ENCODE peak calls at places on chromosomes 3 and 15, in eight cellular contexts. B is endothelial cell of umbilical vein, Y is A549, L is suprapubic skin, T is substantia nigra, K is IMR-90, F is SJSA1, M is heart right ventricle. Q is an unnamed sample.

GRCh38 chr15:96494530-96494929 is 164.0 kb downstream of the NR2F2 start:
- DNase-seq in B (no peak), Y (no peak), L (no peak), T (no peak), K (no peak), F (no peak), M (no peak), Q (no peak)

GRCh38 chr3:12984023-12984823 is 89.0 kb downstream of the IQSEC1 start:
- DNase-seq in B (peak; percentile 77), Y (peak; percentile 83), L (peak; percentile 74), T (peak; percentile 75), K (peak; percentile 66), F (no peak), M (no peak), Q (peak; percentile 57)

GRCh38 chr15:60125334-60125733 is 121.2 kb downstream of the FOXB1 start:
- DNase-seq in B (no peak), Y (no peak), L (no peak), T (no peak), K (no peak), F (no peak), M (no peak), Q (no peak)

GRCh38 chr3:151483961-151484360 is 23.1 kb upstream of the IGSF10 start:
- DNase-seq in B (no peak), Y (no peak), L (no peak), T (no peak), K (no peak), F (no peak), M (no peak), Q (no peak)

GRCh38 chr3:187719628-187720336 is 17.4 kb upstream of the RTP2 start:
- DNase-seq in B (no peak), Y (no peak), L (no peak), T (peak; percentile 53), K (no peak), F (no peak), M (no peak), Q (no peak)

GRCh38 chr3:128475355-128475754 is 8.7 kb upstream of the DNAJB8 start:
- DNase-seq in B (no peak), Y (no peak), L (no peak), T (no peak), K (no peak), F (no peak), M (no peak), Q (no peak)

GRCh38 chr3:20041197-20041780 is 1.0 kb downstream of the KAT2B start:
- DNase-seq in B (peak; percentile 70), Y (peak; percentile 39), L (peak; percentile 93), T (peak; percentile 96), K (peak; percentile 56), F (peak; percentile 74), M (peak; percentile 92), Q (peak; percentile 63)

GRCh38 chr15:49675051-49675450 is 54.2 kb downstream of the DTWD1 start:
- DNase-seq in B (peak; percentile 5), Y (peak; percentile 18), L (no peak), T (no peak), K (peak; percentile 87), F (peak; percentile 43), M (no peak), Q (no peak)

GRCh38 chr3:14941871-14942270 is 5.5 kb upstream of the NR2C2 start:
- DNase-seq in B (no peak), Y (no peak), L (no peak), T (no peak), K (no peak), F (no peak), M (no peak), Q (no peak)

GRCh38 chr15:90264649-90265048 is 823 bp upstream of the NGRN start:
- DNase-seq in B (peak; percentile 48), Y (peak; percentile 18), L (no peak), T (no peak), K (no peak), F (no peak), M (no peak), Q (no peak)

GRCh38 chr3:141998674-141999290 is 122.3 kb downstream of the ATP1B3 start:
- DNase-seq in B (peak; percentile 19), Y (peak; percentile 7), L (no peak), T (no peak), K (peak; percentile 35), F (no peak), M (no peak), Q (no peak)

GRCh38 chr3:25903371-25903770 is 113.5 kb downstream of the OXSM start:
- DNase-seq in B (no peak), Y (no peak), L (no peak), T (no peak), K (no peak), F (no peak), M (no peak), Q (no peak)

GRCh38 chr15:35289029-35289617 is 204.0 kb upstream of the NANOGP8 start:
- DNase-seq in B (peak; percentile 71), Y (peak; percentile 42), L (no peak), T (no peak), K (peak; percentile 81), F (no peak), M (no peak), Q (no peak)

GRCh38 chr15:83248944-83249343 is 35.5 kb downstream of the BNC1 start:
- DNase-seq in B (no peak), Y (no peak), L (no peak), T (no peak), K (no peak), F (no peak), M (no peak), Q (no peak)

GRCh38 chr15:98850991-98851776 is 156.4 kb downstream of the PGPEP1L start:
- DNase-seq in B (peak; percentile 78), Y (peak; percentile 84), L (peak; percentile 80), T (peak; percentile 84), K (peak; percentile 70), F (peak; percentile 82), M (peak; percentile 71), Q (peak; percentile 55)

GRCh38 chr3:57019057-57019456 is 41.4 kb upstream of the SPATA12 start:
- DNase-seq in B (no peak), Y (no peak), L (no peak), T (no peak), K (no peak), F (no peak), M (no peak), Q (no peak)

GRCh38 chr3:23264413-23264812 is 61.3 kb downstream of the UBE2E2 start:
- DNase-seq in B (no peak), Y (no peak), L (no peak), T (no peak), K (peak; percentile 80), F (no peak), M (no peak), Q (no peak)

GRCh38 chr3:161222662-161223061 is 1.6 kb downstream of the NMD3 start:
- DNase-seq in B (peak; percentile 33), Y (no peak), L (no peak), T (no peak), K (peak; percentile 26), F (no peak), M (no peak), Q (no peak)
- H3K27ac ChIP-seq in B (peak overlapping the region; percentile 30), Y (no peak overlapping the region), L (no peak overlapping the region), T (no peak overlapping the region), K (no peak overlapping the region), F (no peak overlapping the region), M (peak overlapping the region; percentile 98), Q (peak overlapping the region; percentile 91)

DNA sequence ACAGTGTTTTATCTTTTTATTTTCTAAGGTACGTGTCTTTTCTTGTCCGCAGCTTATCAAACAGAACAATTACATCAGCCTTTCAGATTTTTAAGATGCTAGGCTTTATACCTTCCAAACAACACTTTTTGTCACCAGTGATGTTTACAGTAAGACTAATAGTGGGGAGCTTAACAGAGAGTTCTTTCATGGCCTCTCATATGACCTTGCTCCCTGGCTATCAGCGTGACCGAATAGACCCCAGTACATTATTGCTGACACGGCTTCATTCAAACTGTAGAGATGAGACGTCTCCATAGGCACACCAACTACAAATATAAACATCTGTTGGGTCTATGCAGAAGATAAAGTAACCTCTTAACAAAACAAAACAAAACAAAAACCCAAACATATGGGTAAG is 477.6 kb upstream of the KCNMB2 start:
- DNase-seq in B (no peak), Y (no peak), L (no peak), T (no peak), K (no peak), F (no peak), M (no peak), Q (no peak)
- H3K27ac ChIP-seq in B (no peak overlapping the region), Y (peak overlapping the region; percentile 10), L (no peak overlapping the region), T (no peak overlapping the region), K (peak overlapping the region; percentile 53), F (no peak overlapping the region), M (no peak overlapping the region), Q (no peak overlapping the region)

GRCh38 chr3:45516829-45517228 is 77.7 kb upstream of the LIMD1 start:
- DNase-seq in B (peak; percentile 33), Y (no peak), L (no peak), T (no peak), K (peak; percentile 92), F (no peak), M (no peak), Q (no peak)
- H3K27ac ChIP-seq in B (no peak overlapping the region), Y (no peak overlapping the region), L (no peak overlapping the region), T (no peak overlapping the region), K (no peak overlapping the region), F (no peak overlapping the region), M (peak overlapping the region; percentile 29), Q (no peak overlapping the region)

DNA sequence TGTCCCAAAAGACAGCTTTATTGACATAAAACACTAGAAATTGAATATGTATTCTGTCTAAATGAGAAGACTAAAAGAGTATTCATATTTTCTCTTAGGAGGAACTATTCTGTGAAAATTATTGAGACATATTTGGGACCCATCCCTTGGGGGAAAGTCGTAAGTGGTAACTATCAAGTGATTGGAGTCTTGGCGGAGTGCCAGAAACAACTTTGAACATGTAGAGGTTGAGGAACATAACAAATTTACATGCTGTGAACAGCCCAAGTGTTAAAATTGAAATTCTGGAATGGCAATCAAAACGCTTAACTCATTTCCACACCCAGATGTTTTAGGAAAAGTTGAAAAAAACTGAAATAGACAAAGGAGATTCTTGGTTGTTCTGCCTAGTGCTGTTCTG is 1034.6 kb downstream of the NSUN3 start:
- DNase-seq in B (no peak), Y (no peak), L (no peak), T (no peak), K (no peak), F (no peak), M (no peak), Q (no peak)
- H3K27ac ChIP-seq in B (no peak overlapping the region), Y (no peak overlapping the region), L (no peak overlapping the region), T (no peak overlapping the region), K (no peak overlapping the region), F (no peak overlapping the region), M (no peak overlapping the region), Q (no peak overlapping the region)

DNA sequence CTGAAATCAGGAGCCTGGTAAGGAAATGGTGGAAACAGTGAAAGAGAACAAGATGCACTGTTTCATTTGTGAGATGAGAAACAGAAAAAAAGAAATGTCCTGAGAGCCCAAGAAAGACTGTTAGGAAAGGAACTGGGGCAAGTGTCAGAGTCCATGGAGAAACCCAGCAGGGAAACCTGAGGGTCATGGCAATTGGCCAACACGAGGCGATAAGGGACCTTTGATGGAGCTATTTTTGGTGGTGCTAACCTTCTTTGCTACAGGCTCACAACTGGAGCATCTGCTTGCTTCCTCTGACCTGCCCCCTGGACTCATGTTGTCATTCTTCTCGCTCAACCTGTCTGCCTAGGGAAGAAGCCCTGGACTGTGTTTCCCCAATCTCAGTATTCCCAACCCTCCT is 4.2 kb upstream of the TMEM41A start:
- DNase-seq in B (no peak), Y (no peak), L (no peak), T (no peak), K (no peak), F (no peak), M (peak; percentile 27), Q (no peak)
- H3K27ac ChIP-seq in B (no peak overlapping the region), Y (no peak overlapping the region), L (peak overlapping the region; percentile 72), T (no peak overlapping the region), K (no peak overlapping the region), F (no peak overlapping the region), M (peak overlapping the region; percentile 82), Q (no peak overlapping the region)

Q was measured in CD8-positive, alpha-beta memory T cell.